ENCODE peak calls at places on chromosomes 13 and 19, in five cellular contexts. V is lower leg skin, H is right lobe of liver, A is HepG2, W is endothelial cell of umbilical vein. U is an unnamed sample.

GRCh38 chr19:6087074-6087506 is 23.2 kb downstream of the RFX2 start:
- DNase-seq in V (no peak), H (no peak), A (peak; percentile 75), W (no peak), U (no peak)

GRCh38 chr13:53020764-53021332 is 7.8 kb upstream of the OLFM4 start:
- DNase-seq in V (no peak), H (no peak), A (no peak), W (no peak), U (no peak)

GRCh38 chr19:50361290-50362029 is 4.0 kb downstream of the NAPSA start:
- DNase-seq in V (no peak), H (no peak), A (no peak), W (no peak), U (peak; percentile 40)

GRCh38 chr19:5003781-5004180 is 34.9 kb downstream of the KDM4B start:
- DNase-seq in V (no peak), H (no peak), A (no peak), W (no peak), U (no peak)

GRCh38 chr19:4089400-4089908 is 22.8 kb upstream of the ZBTB7A start:
- DNase-seq in V (peak; percentile 47), H (no peak), A (no peak), W (no peak), U (peak; percentile 68)

GRCh38 chr13:113742000-113742441 is 17.0 kb upstream of the TMEM255B start:
- DNase-seq in V (peak; percentile 56), H (no peak), A (peak; percentile 95), W (no peak), U (peak; percentile 31)

GRCh38 chr13:76654263-76654662 is 231.9 kb downstream of the KCTD12 start:
- DNase-seq in V (no peak), H (no peak), A (no peak), W (no peak), U (no peak)

GRCh38 chr13:21435710-21436151 is 23.4 kb downstream of the ZDHHC20 start:
- DNase-seq in V (peak; percentile 79), H (peak; percentile 61), A (peak; percentile 71), W (peak; percentile 85), U (peak; percentile 81)

GRCh38 chr13:68047889-68048288 is 817.8 kb upstream of the PCDH9 start:
- DNase-seq in V (no peak), H (no peak), A (no peak), W (no peak), U (no peak)

GRCh38 chr13:64239372-64239771 is 2823.7 kb upstream of the PCDH20 start:
- DNase-seq in V (no peak), H (no peak), A (no peak), W (peak; percentile 64), U (no peak)

GRCh38 chr13:66660013-66660804 is 569.9 kb downstream of the PCDH9 start:
- DNase-seq in V (no peak), H (no peak), A (no peak), W (peak; percentile 69), U (no peak)

GRCh38 chr13:64083811-64084210 is 2668.2 kb upstream of the PCDH20 start:
- DNase-seq in V (no peak), H (no peak), A (no peak), W (no peak), U (no peak)

GRCh38 chr13:39364797-39365468 is 238.1 kb downstream of the LHFPL6 start:
- DNase-seq in V (no peak), H (no peak), A (peak; percentile 7), W (no peak), U (no peak)

GRCh38 chr19:36686365-36687213 is 823 bp upstream of the ZNF567 start:
- DNase-seq in V (peak; percentile 18), H (peak; percentile 51), A (no peak), W (no peak), U (no peak)

GRCh38 chr13:51453959-51454703 is 1.3 kb upstream of the INTS6 start:
- DNase-seq in V (peak; percentile 42), H (no peak), A (no peak), W (peak; percentile 58), U (peak; percentile 68)

GRCh38 chr13:76638882-76639281 is 247.3 kb downstream of the KCTD12 start:
- DNase-seq in V (no peak), H (no peak), A (no peak), W (no peak), U (no peak)

GRCh38 chr19:11437955-11438354 is 2.5 kb downstream of the PRKCSH start:
- DNase-seq in V (no peak), H (no peak), A (no peak), W (no peak), U (no peak)

GRCh38 chr19:35342430-35342829 is 5.3 kb upstream of the FFAR1 start:
- DNase-seq in V (no peak), H (no peak), A (no peak), W (no peak), U (no peak)

GRCh38 chr19:19385900-19386339 is 19.6 kb upstream of the GATAD2A start:
- DNase-seq in V (no peak), H (no peak), A (no peak), W (peak; percentile 30), U (no peak)

GRCh38 chr19:51784922-51785690 is 9.9 kb upstream of the FPR3 start:
- DNase-seq in V (peak; percentile 91), H (no peak), A (no peak), W (no peak), U (no peak)

GRCh38 chr13:73138276-73138950 is 79.6 kb downstream of the KLF5 start:
- DNase-seq in V (no peak), H (no peak), A (peak; percentile 21), W (no peak), U (no peak)

GRCh38 chr19:41327076-41327475 is 17.1 kb downstream of the CCDC97 start:
- DNase-seq in V (no peak), H (no peak), A (no peak), W (no peak), U (no peak)

GRCh38 chr19:29510701-29511265 is 15.0 kb upstream of the VSTM2B start:
- DNase-seq in V (no peak), H (no peak), A (no peak), W (no peak), U (no peak)

GRCh38 chr13:24618219-24618955 is 61.8 kb upstream of the ATP12A start:
- DNase-seq in V (no peak), H (no peak), A (no peak), W (no peak), U (no peak)

GRCh38 chr13:87667686-87668085 is 3.5 kb upstream of the SLITRK5 start:
- DNase-seq in V (no peak), H (no peak), A (no peak), W (no peak), U (no peak)

GRCh38 chr19:42422092-42422575 is 5.1 kb downstream of the LIPE start:
- DNase-seq in V (no peak), H (no peak), A (no peak), W (no peak), U (no peak)

GRCh38 chr19:42424712-42425131 is 2.5 kb downstream of the LIPE start:
- DNase-seq in V (no peak), H (no peak), A (peak; percentile 27), W (no peak), U (no peak)

GRCh38 chr19:42422576-42423461 is 4.4 kb downstream of the LIPE start:
- DNase-seq in V (no peak), H (no peak), A (peak; percentile 59), W (no peak), U (peak; percentile 82)

GRCh38 chr19:42424345-42424707 is 2.9 kb downstream of the LIPE start:
- DNase-seq in V (no peak), H (no peak), A (no peak), W (no peak), U (peak; percentile 66)

GRCh38 chr19:42423462-42424344 is 3.5 kb downstream of the LIPE start:
- DNase-seq in V (peak; percentile 79), H (peak; percentile 76), A (no peak), W (peak; percentile 88), U (peak; percentile 94)
- TF ChIP-seq POLR2A in V (no peak), H (no peak), A (no peak), W (no peak), U (peak; percentile 35)

GRCh38 chr19:32438751-32439150 is 33.2 kb downstream of the DPY19L3 start:
- DNase-seq in V (no peak), H (no peak), A (no peak), W (no peak), U (no peak)
- TF ChIP-seq POLR2A in V (no peak), H (no peak), A (no peak), W (no peak), U (no peak)

GRCh38 chr19:46716672-46717033 is 261 bp downstream of the PRKD2 start:
- DNase-seq in V (no peak), H (no peak), A (no peak), W (no peak), U (no peak)

GRCh38 chr19:46718157-46718933 is 1.4 kb upstream of the PRKD2 start:
- DNase-seq in V (no peak), H (no peak), A (no peak), W (no peak), U (no peak)

GRCh38 chr19:46717716-46718143 is 816 bp upstream of the PRKD2 start:
- DNase-seq in V (no peak), H (no peak), A (no peak), W (no peak), U (peak; percentile 77)

GRCh38 chr19:46716013-46716671 is 772 bp downstream of the PRKD2 start:
- DNase-seq in V (no peak), H (peak; percentile 57), A (no peak), W (no peak), U (peak; percentile 32)

DNA sequence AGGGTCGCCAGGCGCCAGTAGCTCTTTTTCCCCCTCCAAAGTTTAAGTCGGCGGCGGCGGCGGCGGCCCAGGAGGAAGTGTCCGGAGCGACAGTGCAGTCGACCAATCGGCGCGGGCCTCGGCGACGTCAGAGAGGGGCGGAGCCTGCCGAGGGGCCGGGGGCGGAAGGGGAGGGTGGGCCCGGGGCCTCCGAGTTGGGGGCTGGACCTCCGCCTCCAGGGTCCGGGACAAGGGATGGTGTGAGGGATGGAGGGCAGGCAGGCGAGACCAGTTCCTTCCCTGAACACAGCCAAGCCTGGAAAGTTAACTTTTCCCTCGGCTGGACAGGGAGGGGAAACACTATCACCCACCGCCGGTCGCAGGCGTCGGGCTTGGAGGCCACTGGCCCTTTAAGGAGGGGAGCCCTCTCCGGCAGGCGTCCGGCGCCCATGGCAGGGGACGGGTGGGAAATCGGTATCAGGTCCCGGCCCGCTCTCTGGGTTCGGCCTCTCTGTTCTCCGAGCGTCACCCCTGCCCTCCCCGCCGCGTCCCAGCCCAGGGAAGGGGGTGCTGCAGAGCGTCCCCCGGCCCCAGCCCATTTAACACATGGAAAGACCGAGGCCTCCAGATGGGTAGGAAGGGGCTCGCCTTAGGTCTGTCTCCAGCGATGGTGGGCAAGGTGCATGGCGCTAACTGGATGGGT is at the start of gene PRKD2:
- DNase-seq in V (peak; percentile 89), H (peak; percentile 93), A (peak; percentile 57), W (peak; percentile 84), U (peak; percentile 90)
- TF ChIP-seq POLR2A in V (no peak), H (peak; percentile 16), A (peak; percentile 63), W (peak; percentile 68), U (no peak)

DNA sequence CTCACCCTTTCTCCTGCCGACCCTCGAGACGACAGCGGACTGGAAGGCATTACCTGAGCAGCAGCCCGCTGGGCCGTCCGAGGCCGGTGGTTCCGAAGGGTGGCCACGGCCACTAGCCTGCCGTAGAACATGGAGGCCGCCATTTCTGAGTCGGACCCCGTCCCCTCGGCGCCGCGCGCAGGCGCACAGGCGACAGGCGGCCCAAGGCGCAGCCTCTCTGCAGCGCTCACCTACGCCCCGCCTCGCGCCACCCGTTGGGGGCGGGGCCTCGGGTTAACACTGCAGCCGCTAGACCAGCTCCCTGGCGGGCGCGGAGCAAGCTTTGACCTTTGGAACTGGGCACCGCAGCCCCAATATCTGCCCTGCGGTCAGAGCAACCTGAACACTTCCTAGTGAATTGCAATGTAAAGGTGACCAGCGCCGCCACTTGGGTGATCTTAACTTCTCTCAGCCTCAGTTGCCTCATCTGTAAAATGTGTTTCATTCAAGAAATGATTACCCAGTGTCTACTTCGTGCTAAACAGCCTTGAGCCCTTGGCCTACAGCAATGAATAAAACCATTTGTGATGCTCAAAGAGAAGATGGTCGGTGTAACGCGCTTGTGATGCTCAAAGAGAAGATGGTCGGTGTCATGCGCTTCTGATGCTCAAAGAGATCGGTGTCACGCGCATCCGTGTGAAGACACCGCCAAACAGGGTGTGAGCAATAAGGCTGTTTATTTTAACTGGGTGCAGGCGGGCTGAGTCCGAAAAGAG is at the start of gene SUCLA2:
- DNase-seq in V (peak; percentile 76), H (peak; percentile 95), A (peak; percentile 92), W (peak; percentile 87), U (peak; percentile 92)
- TF ChIP-seq POLR2A in V (no peak), H (peak; percentile 71), A (peak; percentile 93), W (peak; percentile 92), U (peak; percentile 74)

U was measured in erythroblast.